ENCODE peak calls at places on chromosomes 4 and X, in five cellular contexts. G is fibroblast of lung, K is mesenchymal stem cell, W is GM23248, E is hepatocyte. O is an unnamed sample.

GRCh38 chrX:105375816-105376215 is 155.3 kb upstream of the TEX13A start:
- DNase-seq in E (no peak), G (peak), W (no peak), K (no peak), O (no peak)

GRCh38 chr4:19547463-19547862 is 704.2 kb upstream of the SLIT2 start:
- DNase-seq in K (no peak), E (no peak), W (no peak), G (no peak), O (no peak)

GRCh38 chr4:174697164-174697563 is 131.9 kb downstream of the GLRA3 start:
- DNase-seq in W (peak), E (no peak), G (peak), K (no peak), O (no peak)

GRCh38 chr4:101346312-101346561 is 1.1 kb downstream of the PPP3CA start:
- DNase-seq in G (no peak), W (no peak), E (no peak), K (no peak), O (no peak)

GRCh38 chr4:148998719-148999118 is 556.5 kb upstream of the NR3C2 start:
- DNase-seq in G (peak), W (peak), E (no peak), K (peak), O (no peak)

GRCh38 chrX:39574178-39574577 is 523.6 kb downstream of the BCOR start:
- DNase-seq in G (no peak), E (no peak), W (no peak), K (no peak), O (no peak)

GRCh38 chrX:110125435-110125834 is 122.5 kb downstream of the TMEM164 start:
- DNase-seq in G (peak), W (no peak), K (peak), E (peak), O (no peak)

GRCh38 chr4:16931336-16931735 is 32.9 kb upstream of the LDB2 start:
- DNase-seq in G (no peak), K (no peak), E (no peak), W (no peak), O (no peak)

GRCh38 chrX:150058728-150059127 is 120.4 kb upstream of the EOLA2 start:
- DNase-seq in K (no peak), G (no peak), E (no peak), W (no peak), O (no peak)

GRCh38 chr4:161658658-161659057 is 505.1 kb downstream of the FSTL5 start:
- DNase-seq in W (no peak), E (no peak), K (no peak), G (no peak), O (no peak)

GRCh38 chrX:101460669-101461068 is 24.6 kb upstream of the ARMCX4 start:
- DNase-seq in G (peak), W (peak), E (no peak), K (peak), O (no peak)

GRCh38 chr4:101973331-101973730 is 182.8 kb downstream of the BANK1 start:
- DNase-seq in G (no peak), K (peak), W (peak), E (no peak), O (no peak)

GRCh38 chr4:16204505-16204904 is 21.8 kb downstream of the TAPT1 start:
- DNase-seq in G (no peak), K (no peak), E (no peak), W (no peak), O (no peak)

GRCh38 chrX:68183612-68184214 is 249.6 kb downstream of the OPHN1 start:
- DNase-seq in E (peak), G (peak), K (peak), W (peak), O (no peak)

GRCh38 chr4:67581208-67581857 is 22.8 kb downstream of the STAP1 start:
- DNase-seq in K (no peak), E (no peak), W (no peak), G (no peak), O (no peak)

GRCh38 chr4:44446191-44446590 is 2.4 kb downstream of the KCTD8 start:
- DNase-seq in G (peak), K (no peak), E (no peak), W (no peak), O (no peak)

GRCh38 chr4:1866095-1866755 is 5.0 kb upstream of the NSD2 start:
- DNase-seq in K (no peak), G (no peak), W (no peak), E (peak), O (no peak)

GRCh38 chr4:25687763-25688162 is 32.1 kb downstream of the SLC34A2 start:
- DNase-seq in W (no peak), G (no peak), K (no peak), E (no peak), O (no peak)

GRCh38 chr4:119124314-119124713 is 11.3 kb upstream of the MYOZ2 start:
- DNase-seq in E (no peak), W (no peak), K (peak), G (peak), O (no peak)

GRCh38 chr4:94995684-94996394 is 238.1 kb downstream of the BMPR1B start:
- DNase-seq in G (peak), K (peak), W (peak), E (peak), O (no peak)

GRCh38 chr4:186068581-186069402 is at the start of gene TLR3:
- DNase-seq in W (peak), K (peak), G (peak), E (no peak), O (no peak)
- H2AFZ ChIP-seq in W (peak), K (peak), G (peak), E (peak), O (peak)

DNA sequence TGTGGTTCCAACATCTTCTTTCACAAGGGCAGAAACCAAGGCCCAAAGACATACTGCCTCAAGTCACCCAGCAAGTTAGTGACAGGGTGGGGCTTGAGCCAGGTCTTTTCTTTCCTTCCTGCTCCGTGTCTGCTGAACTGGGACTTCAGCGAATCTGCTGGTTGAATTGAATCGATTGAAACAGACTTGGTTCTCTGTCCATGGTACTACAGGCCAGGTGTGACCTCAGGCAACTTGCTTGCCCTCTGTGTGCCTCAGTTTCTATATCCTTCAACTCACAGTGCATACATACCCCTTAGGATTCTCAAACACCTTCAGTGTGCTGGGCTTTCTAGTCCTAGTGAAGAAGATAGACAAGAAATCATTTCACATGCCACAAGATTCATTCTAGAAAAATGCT is 2.0 kb upstream of the ABLIM2 start:
- DNase-seq in G (no peak), W (no peak), K (no peak), E (no peak), O (no peak)
- H3K4me3 ChIP-seq in G (no peak), W (no peak), K (no peak), E (no peak), O (no peak)

GRCh38 chr4:8330821-8331566 is 61.4 kb downstream of the HTRA3 start:
- DNase-seq in K (no peak), G (peak), W (peak), E (no peak), O (no peak)
- H2AFZ ChIP-seq in K (no peak), G (no peak), W (no peak), E (no peak), O (no peak)

GRCh38 chrX:13938053-13938765 is 91.5 kb downstream of the GEMIN8 start:
- DNase-seq in W (peak), K (peak), G (peak), E (peak), O (no peak)
- H3K4me3 ChIP-seq in W (peak), K (peak), G (peak), E (peak), O (peak)

O was measured in keratinocyte.